ENCODE peak calls at places on chromosome 7, in ten cellular contexts. One of them, this sample, is unnamed.

GRCh38 chr7:47570649-47571050 is 11.3 kb downstream of the TNS3 start:
- DNase-seq in BE2C: no peak
- DNase-seq in GM06990: no peak
- DNase-seq in psoas muscle: peak; percentile 70
- DNase-seq in natural killer cell: no peak
- DNase-seq in Caco-2: no peak
- DNase-seq in cardiac fibroblast: peak; percentile 88
- DNase-seq in ovary: peak; percentile 81
- DNase-seq in upper lobe of right lung: no peak
- DNase-seq in H9: no peak
- DNase-seq in this sample: no peak

GRCh38 chr7:100874300-100874576 is 665 bp upstream of the SRRT start:
- DNase-seq in upper lobe of right lung: no peak
- DNase-seq in GM06990: no peak
- DNase-seq in ovary: no peak
- DNase-seq in cardiac fibroblast: no peak
- DNase-seq in BE2C: no peak
- DNase-seq in psoas muscle: no peak
- DNase-seq in natural killer cell: no peak
- DNase-seq in H9: no peak
- DNase-seq in Caco-2: no peak
- DNase-seq in this sample: no peak

GRCh38 chr7:29139796-29140195 is 6.5 kb downstream of the CPVL start:
- DNase-seq in ovary: no peak
- DNase-seq in psoas muscle: no peak
- DNase-seq in cardiac fibroblast: no peak
- DNase-seq in H9: no peak
- DNase-seq in BE2C: no peak
- DNase-seq in natural killer cell: no peak
- DNase-seq in upper lobe of right lung: no peak
- DNase-seq in GM06990: no peak
- DNase-seq in Caco-2: no peak
- DNase-seq in this sample: no peak

GRCh38 chr7:130118294-130118693 is 48.0 kb downstream of the KLHDC10 start:
- DNase-seq in upper lobe of right lung: no peak
- DNase-seq in H9: no peak
- DNase-seq in GM06990: no peak
- DNase-seq in cardiac fibroblast: no peak
- DNase-seq in BE2C: no peak
- DNase-seq in psoas muscle: no peak
- DNase-seq in Caco-2: no peak
- DNase-seq in natural killer cell: no peak
- DNase-seq in ovary: no peak
- DNase-seq in this sample: no peak

GRCh38 chr7:12949060-12950045 is 261.9 kb downstream of the ARL4A start:
- DNase-seq in ovary: no peak
- DNase-seq in psoas muscle: no peak
- DNase-seq in GM06990: no peak
- DNase-seq in upper lobe of right lung: no peak
- DNase-seq in BE2C: no peak
- DNase-seq in H9: no peak
- DNase-seq in Caco-2: no peak
- DNase-seq in cardiac fibroblast: no peak
- DNase-seq in natural killer cell: no peak
- DNase-seq in this sample: no peak

GRCh38 chr7:151315038-151315655 is 26.5 kb upstream of the NUB1 start:
- DNase-seq in natural killer cell: peak; percentile 57
- DNase-seq in GM06990: peak; percentile 33
- DNase-seq in psoas muscle: no peak
- DNase-seq in Caco-2: peak; percentile 66
- DNase-seq in H9: peak; percentile 67
- DNase-seq in BE2C: peak; percentile 73
- DNase-seq in upper lobe of right lung: no peak
- DNase-seq in cardiac fibroblast: peak; percentile 82
- DNase-seq in ovary: peak; percentile 66
- DNase-seq in this sample: peak; percentile 59

GRCh38 chr7:30900803-30901362 is 10.8 kb upstream of the AQP1 start:
- DNase-seq in Caco-2: no peak
- DNase-seq in BE2C: no peak
- DNase-seq in GM06990: no peak
- DNase-seq in natural killer cell: no peak
- DNase-seq in ovary: no peak
- DNase-seq in H9: no peak
- DNase-seq in cardiac fibroblast: no peak
- DNase-seq in psoas muscle: no peak
- DNase-seq in upper lobe of right lung: no peak
- DNase-seq in this sample: no peak

GRCh38 chr7:116561697-116562483 is 37.1 kb downstream of the CAV1 start:
- DNase-seq in Caco-2: no peak
- DNase-seq in natural killer cell: no peak
- DNase-seq in upper lobe of right lung: no peak
- DNase-seq in psoas muscle: peak; percentile 53
- DNase-seq in ovary: no peak
- DNase-seq in H9: no peak
- DNase-seq in BE2C: no peak
- DNase-seq in GM06990: no peak
- DNase-seq in cardiac fibroblast: no peak
- DNase-seq in this sample: no peak

GRCh38 chr7:155206286-155207020 is 91.2 kb upstream of the INSIG1 start:
- DNase-seq in GM06990: peak; percentile 83
- DNase-seq in BE2C: no peak
- DNase-seq in natural killer cell: peak; percentile 58
- DNase-seq in cardiac fibroblast: peak; percentile 90
- DNase-seq in ovary: no peak
- DNase-seq in Caco-2: no peak
- DNase-seq in upper lobe of right lung: peak; percentile 80
- DNase-seq in H9: no peak
- DNase-seq in psoas muscle: peak; percentile 82
- DNase-seq in this sample: peak; percentile 97

GRCh38 chr7:155204744-155205367 is 92.8 kb upstream of the INSIG1 start:
- DNase-seq in Caco-2: no peak
- DNase-seq in cardiac fibroblast: no peak
- DNase-seq in psoas muscle: no peak
- DNase-seq in GM06990: no peak
- DNase-seq in natural killer cell: no peak
- DNase-seq in H9: no peak
- DNase-seq in ovary: no peak
- DNase-seq in BE2C: no peak
- DNase-seq in upper lobe of right lung: no peak
- DNase-seq in this sample: no peak

GRCh38 chr7:155203882-155204691 is 93.6 kb upstream of the INSIG1 start:
- DNase-seq in GM06990: no peak
- DNase-seq in upper lobe of right lung: no peak
- DNase-seq in psoas muscle: no peak
- DNase-seq in Caco-2: no peak
- DNase-seq in cardiac fibroblast: no peak
- DNase-seq in natural killer cell: no peak
- DNase-seq in BE2C: no peak
- DNase-seq in ovary: no peak
- DNase-seq in H9: no peak
- DNase-seq in this sample: no peak

GRCh38 chr7:155207335-155208002 is 90.2 kb upstream of the INSIG1 start:
- DNase-seq in GM06990: no peak
- DNase-seq in upper lobe of right lung: no peak
- DNase-seq in natural killer cell: no peak
- DNase-seq in BE2C: no peak
- DNase-seq in cardiac fibroblast: no peak
- DNase-seq in H9: no peak
- DNase-seq in psoas muscle: no peak
- DNase-seq in Caco-2: no peak
- DNase-seq in ovary: no peak
- DNase-seq in this sample: no peak

GRCh38 chr7:155205368-155206285 is 92.1 kb upstream of the INSIG1 start:
- DNase-seq in upper lobe of right lung: peak; percentile 91
- DNase-seq in psoas muscle: peak; percentile 94
- DNase-seq in Caco-2: peak; percentile 85
- DNase-seq in H9: peak; percentile 73
- DNase-seq in ovary: peak; percentile 27
- DNase-seq in cardiac fibroblast: peak; percentile 91
- DNase-seq in GM06990: peak; percentile 94
- DNase-seq in natural killer cell: peak; percentile 83
- DNase-seq in BE2C: peak; percentile 70
- DNase-seq in this sample: peak; percentile 97
- TF ChIP-seq CTCF in upper lobe of right lung: no peak
- TF ChIP-seq CTCF in psoas muscle: no peak
- TF ChIP-seq CTCF in Caco-2: no peak
- TF ChIP-seq CTCF in H9: no peak
- TF ChIP-seq CTCF in ovary: no peak
- TF ChIP-seq CTCF in cardiac fibroblast: no peak
- TF ChIP-seq CTCF in GM06990: no peak
- TF ChIP-seq CTCF in natural killer cell: no peak
- TF ChIP-seq CTCF in BE2C: no peak
- TF ChIP-seq CTCF in this sample: no peak

GRCh38 chr7:57385668-57386067 is 64.3 kb upstream of the ZNF716 start:
- DNase-seq in psoas muscle: no peak
- DNase-seq in Caco-2: no peak
- DNase-seq in GM06990: no peak
- DNase-seq in natural killer cell: no peak
- DNase-seq in H9: no peak
- DNase-seq in BE2C: no peak
- DNase-seq in cardiac fibroblast: no peak
- DNase-seq in upper lobe of right lung: no peak
- DNase-seq in ovary: no peak
- DNase-seq in this sample: no peak
- TF ChIP-seq CTCF in psoas muscle: no peak
- TF ChIP-seq CTCF in Caco-2: no peak
- TF ChIP-seq CTCF in GM06990: no peak
- TF ChIP-seq CTCF in natural killer cell: no peak
- TF ChIP-seq CTCF in H9: no peak
- TF ChIP-seq CTCF in BE2C: no peak
- TF ChIP-seq CTCF in cardiac fibroblast: no peak
- TF ChIP-seq CTCF in upper lobe of right lung: no peak
- TF ChIP-seq CTCF in ovary: no peak
- TF ChIP-seq CTCF in this sample: no peak

GRCh38 chr7:3272691-3273141 is 28.3 kb upstream of the SDK1 start:
- DNase-seq in Caco-2: no peak
- DNase-seq in H9: no peak
- DNase-seq in natural killer cell: no peak
- DNase-seq in BE2C: no peak
- DNase-seq in ovary: no peak
- DNase-seq in psoas muscle: no peak
- DNase-seq in GM06990: no peak
- DNase-seq in upper lobe of right lung: no peak
- DNase-seq in cardiac fibroblast: peak; percentile 63
- DNase-seq in this sample: no peak

GRCh38 chr7:3266240-3266639 is 34.8 kb upstream of the SDK1 start:
- DNase-seq in Caco-2: no peak
- DNase-seq in GM06990: no peak
- DNase-seq in BE2C: no peak
- DNase-seq in cardiac fibroblast: no peak
- DNase-seq in H9: no peak
- DNase-seq in ovary: no peak
- DNase-seq in psoas muscle: no peak
- DNase-seq in natural killer cell: no peak
- DNase-seq in upper lobe of right lung: no peak
- DNase-seq in this sample: no peak

GRCh38 chr7:3270362-3270761 is 30.7 kb upstream of the SDK1 start:
- DNase-seq in GM06990: no peak
- DNase-seq in psoas muscle: no peak
- DNase-seq in upper lobe of right lung: no peak
- DNase-seq in Caco-2: no peak
- DNase-seq in cardiac fibroblast: no peak
- DNase-seq in BE2C: no peak
- DNase-seq in H9: no peak
- DNase-seq in natural killer cell: no peak
- DNase-seq in ovary: no peak
- DNase-seq in this sample: no peak

GRCh38 chr7:3267928-3268690 is 32.9 kb upstream of the SDK1 start:
- DNase-seq in GM06990: no peak
- DNase-seq in ovary: no peak
- DNase-seq in psoas muscle: no peak
- DNase-seq in H9: no peak
- DNase-seq in upper lobe of right lung: no peak
- DNase-seq in natural killer cell: no peak
- DNase-seq in Caco-2: no peak
- DNase-seq in BE2C: no peak
- DNase-seq in cardiac fibroblast: peak; percentile 65
- DNase-seq in this sample: no peak

DNA sequence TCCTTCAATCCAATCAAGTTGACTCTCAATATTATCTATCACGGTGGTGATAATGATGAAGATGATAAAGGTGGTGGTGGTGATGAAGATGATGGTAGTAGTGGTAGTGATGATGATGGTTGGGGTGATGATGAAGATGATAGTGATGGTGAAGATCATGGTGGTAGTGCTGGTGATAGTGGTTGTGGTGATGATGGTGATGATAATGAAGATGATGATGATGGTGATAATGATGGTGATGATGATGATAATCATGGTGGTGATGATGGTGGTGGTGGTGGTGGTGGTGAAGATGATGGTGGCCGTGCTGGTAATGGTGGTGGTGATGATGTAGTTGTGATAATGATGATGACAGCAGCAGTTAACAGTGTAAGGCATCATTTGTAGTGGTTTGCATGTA is 29.8 kb upstream of the SDK1 start:
- DNase-seq in cardiac fibroblast: no peak
- DNase-seq in GM06990: no peak
- DNase-seq in BE2C: no peak
- DNase-seq in H9: no peak
- DNase-seq in ovary: no peak
- DNase-seq in psoas muscle: no peak
- DNase-seq in Caco-2: no peak
- DNase-seq in upper lobe of right lung: no peak
- DNase-seq in natural killer cell: no peak
- DNase-seq in this sample: no peak
- TF ChIP-seq CTCF in cardiac fibroblast: no peak
- TF ChIP-seq CTCF in GM06990: no peak
- TF ChIP-seq CTCF in BE2C: no peak
- TF ChIP-seq CTCF in H9: no peak
- TF ChIP-seq CTCF in ovary: no peak
- TF ChIP-seq CTCF in psoas muscle: no peak
- TF ChIP-seq CTCF in Caco-2: no peak
- TF ChIP-seq CTCF in upper lobe of right lung: no peak
- TF ChIP-seq CTCF in natural killer cell: no peak
- TF ChIP-seq CTCF in this sample: no peak

GRCh38 chr7:22733761-22734160 is 6.8 kb downstream of the IL6 start:
- DNase-seq in cardiac fibroblast: no peak
- DNase-seq in psoas muscle: no peak
- DNase-seq in upper lobe of right lung: no peak
- DNase-seq in natural killer cell: no peak
- DNase-seq in Caco-2: no peak
- DNase-seq in ovary: no peak
- DNase-seq in BE2C: no peak
- DNase-seq in H9: no peak
- DNase-seq in GM06990: no peak
- DNase-seq in this sample: no peak

GRCh38 chr7:22729180-22729579 is 2.2 kb downstream of the IL6 start:
- DNase-seq in GM06990: no peak
- DNase-seq in psoas muscle: no peak
- DNase-seq in H9: no peak
- DNase-seq in BE2C: no peak
- DNase-seq in ovary: no peak
- DNase-seq in upper lobe of right lung: no peak
- DNase-seq in Caco-2: no peak
- DNase-seq in natural killer cell: no peak
- DNase-seq in cardiac fibroblast: peak; percentile 31
- DNase-seq in this sample: no peak

GRCh38 chr7:22731781-22732180 is 4.8 kb downstream of the IL6 start:
- DNase-seq in BE2C: no peak
- DNase-seq in natural killer cell: no peak
- DNase-seq in H9: no peak
- DNase-seq in Caco-2: no peak
- DNase-seq in cardiac fibroblast: peak; percentile 9
- DNase-seq in psoas muscle: no peak
- DNase-seq in GM06990: no peak
- DNase-seq in upper lobe of right lung: no peak
- DNase-seq in ovary: no peak
- DNase-seq in this sample: no peak

GRCh38 chr7:22730921-22731654 is 4.1 kb downstream of the IL6 start:
- DNase-seq in GM06990: no peak
- DNase-seq in upper lobe of right lung: no peak
- DNase-seq in BE2C: no peak
- DNase-seq in cardiac fibroblast: peak; percentile 63
- DNase-seq in H9: no peak
- DNase-seq in psoas muscle: no peak
- DNase-seq in Caco-2: no peak
- DNase-seq in natural killer cell: no peak
- DNase-seq in ovary: no peak
- DNase-seq in this sample: no peak

GRCh38 chr7:22732556-22733126 is 5.6 kb downstream of the IL6 start:
- DNase-seq in cardiac fibroblast: peak; percentile 55
- DNase-seq in Caco-2: no peak
- DNase-seq in BE2C: no peak
- DNase-seq in ovary: no peak
- DNase-seq in natural killer cell: no peak
- DNase-seq in psoas muscle: no peak
- DNase-seq in upper lobe of right lung: no peak
- DNase-seq in H9: no peak
- DNase-seq in GM06990: no peak
- DNase-seq in this sample: no peak
- TF ChIP-seq CTCF in cardiac fibroblast: peak; percentile 34
- TF ChIP-seq CTCF in Caco-2: peak; percentile 36
- TF ChIP-seq CTCF in BE2C: peak; percentile 5
- TF ChIP-seq CTCF in ovary: no peak
- TF ChIP-seq CTCF in natural killer cell: no peak
- TF ChIP-seq CTCF in psoas muscle: peak; percentile 8
- TF ChIP-seq CTCF in upper lobe of right lung: peak; percentile 23
- TF ChIP-seq CTCF in H9: peak; percentile 63
- TF ChIP-seq CTCF in GM06990: peak; percentile 42
- TF ChIP-seq CTCF in this sample: no peak

This sample was measured in CD14-positive monocyte.